ENCODE peak calls at places on chromosome X, in four cellular contexts. H, U, I and J are unnamed samples.

GRCh38 chrX:104172788-104173187 is 6.5 kb downstream of the FAM199X start:
- DNase-seq in H (no peak), U (no peak), I (no peak), J (peak)

GRCh38 chrX:131072871-131073571 is 14.9 kb downstream of the ARHGAP36 start:
- DNase-seq in H (no peak), U (no peak), I (no peak), J (no peak)

GRCh38 chrX:12115377-12115776 is 22.9 kb upstream of the FRMPD4 start:
- DNase-seq in H (no peak), U (no peak), I (no peak), J (no peak)

GRCh38 chrX:45198706-45199105 is 2.0 kb downstream of the DIPK2B start:
- DNase-seq in H (no peak), U (no peak), I (no peak), J (no peak)

GRCh38 chrX:118420462-118420861 is 74.6 kb downstream of the WDR44 start:
- DNase-seq in H (no peak), U (no peak), I (peak), J (no peak)

GRCh38 chrX:11629593-11630211 is 36.0 kb downstream of the ARHGAP6 start:
- DNase-seq in H (peak), U (peak), I (peak), J (peak)

GRCh38 chrX:70129811-70130210 is 3.4 kb upstream of the IGBP1 start:
- DNase-seq in H (no peak), U (no peak), I (peak), J (peak)

GRCh38 chrX:107935200-107935599 is 47.0 kb downstream of the TEX13B start:
- DNase-seq in H (no peak), U (no peak), I (peak), J (no peak)

GRCh38 chrX:1341531-1342179 is 5.1 kb downstream of the IL3RA start:
- DNase-seq in H (no peak), U (no peak), I (no peak), J (no peak)

GRCh38 chrX:1323315-1323714 is 13.3 kb upstream of the IL3RA start:
- DNase-seq in H (no peak), U (peak), I (no peak), J (no peak)

GRCh38 chrX:71106427-71106826 is at the start of gene CXorf65:
- DNase-seq in H (no peak), U (no peak), I (no peak), J (no peak)

GRCh38 chrX:149512225-149512885 is 7.2 kb upstream of the IDS start:
- DNase-seq in H (no peak), U (peak), I (peak), J (peak)

GRCh38 chrX:56281789-56282188 is 49.6 kb downstream of the KLF8 start:
- DNase-seq in H (no peak), U (no peak), I (peak), J (peak)

GRCh38 chrX:28847423-28847822 is 260.2 kb downstream of the IL1RAPL1 start:
- DNase-seq in H (no peak), U (peak), I (peak), J (no peak)

GRCh38 chrX:131944936-131945902 is 77.9 kb upstream of the STK26 start:
- DNase-seq in H (no peak), U (no peak), I (no peak), J (no peak)

DNA sequence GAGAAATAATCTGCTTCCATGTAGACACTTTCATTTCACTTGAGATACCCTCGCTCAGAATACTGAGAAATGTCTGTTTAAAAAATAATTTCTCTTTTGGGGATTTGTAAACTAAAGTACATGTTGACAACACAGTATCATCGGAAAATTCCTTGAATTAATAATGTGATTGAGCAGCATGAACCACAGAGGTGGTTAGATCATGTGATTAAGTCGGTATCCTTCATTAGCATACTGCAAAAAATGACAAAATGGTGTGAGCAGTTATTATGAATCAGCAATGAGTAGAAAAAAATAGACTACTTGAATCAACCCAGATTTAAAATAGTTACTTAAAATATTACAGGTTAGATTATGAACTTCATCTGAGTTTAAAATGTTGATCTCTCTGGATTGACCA is 14.1 kb downstream of the MAP7D3 start:
- DNase-seq in H (no peak), U (no peak), I (no peak), J (no peak)
- H3K4me3 ChIP-seq in H (no peak), U (no peak), I (no peak), J (no peak)

GRCh38 chrX:74133156-74133796 is 170.7 kb upstream of the ZCCHC13 start:
- DNase-seq in H (no peak), U (no peak), I (peak), J (peak)
- TF ChIP-seq CTCF in H (peak), U (peak), I (peak), J (peak)

DNA sequence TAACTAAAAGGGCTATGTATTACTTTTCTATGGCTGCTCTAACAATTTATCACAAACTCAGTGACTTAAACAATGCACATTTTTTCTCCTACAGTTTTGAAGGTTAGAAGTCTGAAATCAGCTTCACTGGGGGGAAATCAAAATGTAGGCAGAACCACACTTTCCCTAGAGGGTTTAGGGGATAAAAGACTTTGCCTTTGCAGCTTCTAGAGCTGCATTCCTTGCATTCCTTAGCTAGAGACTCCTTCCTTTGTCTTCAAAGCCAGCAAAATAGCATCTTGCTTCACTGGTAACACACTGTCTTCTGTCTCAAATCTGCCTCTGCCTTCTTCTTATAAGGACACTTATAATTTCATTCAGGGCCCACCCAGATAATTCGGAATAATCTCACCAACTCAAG is 152.4 kb upstream of the SPIN4 start:
- DNase-seq in H (no peak), U (no peak), I (peak), J (peak)
- H3K4me3 ChIP-seq in H (no peak), U (no peak), I (no peak), J (no peak)

GRCh38 chrX:24487576-24487975 is 22.5 kb downstream of the PDK3 start:
- DNase-seq in H (no peak), U (no peak), I (no peak), J (no peak)
- TF ChIP-seq CTCF in H (no peak), U (no peak), I (no peak), J (no peak)

GRCh38 chrX:40244980-40245379 is 147.2 kb upstream of the BCOR start:
- DNase-seq in H (no peak), U (no peak), I (peak), J (peak)

GRCh38 chrX:40244116-40244515 is 146.4 kb upstream of the BCOR start:
- DNase-seq in H (no peak), U (no peak), I (no peak), J (no peak)

GRCh38 chrX:40243699-40244098 is 145.9 kb upstream of the BCOR start:
- DNase-seq in H (no peak), U (no peak), I (no peak), J (no peak)

GRCh38 chrX:40247382-40247781 is 149.6 kb upstream of the BCOR start:
- DNase-seq in H (no peak), U (no peak), I (no peak), J (no peak)

GRCh38 chrX:40245411-40246140 is 147.8 kb upstream of the BCOR start:
- DNase-seq in H (no peak), U (peak), I (no peak), J (no peak)
- H3K4me3 ChIP-seq in H (peak), U (peak), I (no peak), J (no peak)

DNA sequence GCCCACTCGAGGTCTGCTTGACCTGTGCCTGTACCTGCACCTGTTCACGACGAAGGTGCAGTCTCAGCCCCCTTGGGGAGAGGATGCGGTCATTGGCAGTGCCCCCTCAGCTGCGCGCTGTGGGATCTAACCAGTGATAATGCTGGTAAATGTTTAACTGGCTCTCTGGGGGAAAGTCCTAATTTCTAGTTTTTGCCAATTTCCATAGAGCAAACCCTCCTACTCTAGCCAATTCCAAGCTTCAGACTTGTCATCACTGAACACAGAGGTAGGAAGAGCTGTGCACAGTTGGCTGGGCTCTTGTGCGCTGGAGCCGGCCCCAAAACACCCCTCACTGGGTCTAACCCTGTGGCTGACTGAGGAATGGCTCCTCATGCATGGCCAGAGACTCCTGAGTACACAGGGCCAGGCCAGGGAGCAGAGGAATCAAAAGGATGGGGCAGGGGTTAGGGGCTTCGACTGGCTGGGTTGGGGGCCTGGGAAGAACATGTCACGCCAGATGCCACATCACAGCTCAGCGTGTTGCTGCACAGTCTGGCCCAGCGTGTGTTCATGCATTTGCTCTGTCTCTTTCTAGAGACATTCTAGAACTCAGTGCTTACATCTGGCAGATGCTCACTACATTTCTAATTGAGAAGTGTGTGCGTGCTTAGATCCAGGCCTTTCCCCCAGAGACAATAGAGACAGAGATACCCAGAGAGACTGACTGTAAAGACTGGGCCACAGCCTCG is 270.8 kb downstream of the BCOR start:
- DNase-seq in H (no peak), U (no peak), I (no peak), J (no peak)
- TF ChIP-seq CTCF in H (no peak), U (no peak), I (no peak), J (no peak)

GRCh38 chrX:63784902-63785692 is at the start of gene ARHGEF9:
- DNase-seq in H (peak), U (peak), I (no peak), J (peak)
- H3K4me3 ChIP-seq in H (peak), U (peak), I (peak), J (peak)

GRCh38 chrX:25029288-25029687 is 13.5 kb upstream of the ARX start:
- DNase-seq in H (no peak), U (no peak), I (no peak), J (no peak)

GRCh38 chrX:25039036-25039435 is 23.3 kb upstream of the ARX start:
- DNase-seq in H (no peak), U (no peak), I (no peak), J (no peak)

GRCh38 chrX:25034889-25035288 is 19.1 kb upstream of the ARX start:
- DNase-seq in H (no peak), U (no peak), I (no peak), J (peak)
- TF ChIP-seq CTCF in H (no peak), U (no peak), I (peak), J (peak)

DNA sequence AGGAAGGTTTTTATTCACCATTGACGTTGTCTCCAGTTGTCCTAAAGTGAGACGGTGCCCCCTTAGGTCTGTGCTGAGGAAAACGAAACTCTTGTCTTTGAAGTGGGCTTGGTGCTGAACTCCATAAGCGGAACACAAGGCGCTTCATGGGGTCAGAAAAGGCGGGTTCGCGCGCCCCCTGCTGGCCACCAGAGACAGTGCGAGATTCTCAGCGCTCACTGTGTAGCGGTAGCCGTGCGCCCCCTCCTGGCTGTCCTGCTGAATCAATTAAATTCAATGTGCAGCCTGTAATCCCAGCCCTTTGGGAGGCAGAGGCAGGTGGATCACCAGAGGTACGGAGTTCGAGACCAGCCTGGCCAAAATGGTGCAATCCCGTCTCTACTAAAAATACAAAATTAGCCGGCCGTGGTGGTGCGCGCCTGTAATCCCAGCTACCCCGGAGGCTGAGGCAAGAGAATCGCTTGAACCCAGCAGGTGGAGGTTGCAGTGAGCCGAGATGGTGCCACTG is 64.1 kb downstream of the RLIM start:
- DNase-seq in H (peak), U (peak), I (peak), J (peak)
- H3K4me3 ChIP-seq in H (peak), U (peak), I (peak), J (no peak)